ENCODE peak calls at places on chromosomes 12 and 14, in five cellular contexts. One of them, this sample, is unnamed.

GRCh38 chr12:6230321-6231110 is 30.3 kb downstream of the CD9 start:
- DNase-seq in left ventricle myocardium superior: peak; percentile 51
- DNase-seq in substantia nigra: peak; percentile 93
- DNase-seq in amniotic stem cell: no peak
- DNase-seq in stimulated activated CD8-positive, alpha-beta memory T cell treated with anti-CD3 and anti-CD28 coated beads, Interleukin-4, amount 100 ng/mL, for 4 hours: peak; percentile 41
- DNase-seq in this sample: peak; percentile 90

GRCh38 chr14:99035712-99036593 is 236.0 kb downstream of the BCL11B start:
- DNase-seq in left ventricle myocardium superior: peak; percentile 87
- DNase-seq in substantia nigra: peak; percentile 31
- DNase-seq in amniotic stem cell: peak; percentile 70
- DNase-seq in stimulated activated CD8-positive, alpha-beta memory T cell treated with anti-CD3 and anti-CD28 coated beads, Interleukin-4, amount 100 ng/mL, for 4 hours: no peak
- DNase-seq in this sample: peak; percentile 16

GRCh38 chr12:26633591-26634210 is 199.3 kb downstream of the ITPR2 start:
- DNase-seq in left ventricle myocardium superior: no peak
- DNase-seq in substantia nigra: no peak
- DNase-seq in amniotic stem cell: no peak
- DNase-seq in stimulated activated CD8-positive, alpha-beta memory T cell treated with anti-CD3 and anti-CD28 coated beads, Interleukin-4, amount 100 ng/mL, for 4 hours: no peak
- DNase-seq in this sample: no peak

GRCh38 chr12:32025906-32026305 is 66.7 kb downstream of the RESF1 start:
- DNase-seq in left ventricle myocardium superior: no peak
- DNase-seq in substantia nigra: no peak
- DNase-seq in amniotic stem cell: no peak
- DNase-seq in stimulated activated CD8-positive, alpha-beta memory T cell treated with anti-CD3 and anti-CD28 coated beads, Interleukin-4, amount 100 ng/mL, for 4 hours: no peak
- DNase-seq in this sample: no peak

GRCh38 chr12:25529738-25530137 is 23.3 kb downstream of the LMNTD1 start:
- DNase-seq in left ventricle myocardium superior: no peak
- DNase-seq in substantia nigra: no peak
- DNase-seq in amniotic stem cell: no peak
- DNase-seq in stimulated activated CD8-positive, alpha-beta memory T cell treated with anti-CD3 and anti-CD28 coated beads, Interleukin-4, amount 100 ng/mL, for 4 hours: no peak
- DNase-seq in this sample: no peak

GRCh38 chr12:132831771-132832170 is 3.1 kb upstream of the GOLGA3 start:
- DNase-seq in left ventricle myocardium superior: no peak
- DNase-seq in substantia nigra: no peak
- DNase-seq in amniotic stem cell: no peak
- DNase-seq in stimulated activated CD8-positive, alpha-beta memory T cell treated with anti-CD3 and anti-CD28 coated beads, Interleukin-4, amount 100 ng/mL, for 4 hours: no peak
- DNase-seq in this sample: no peak

GRCh38 chr12:91094036-91094660 is 17.1 kb downstream of the LUM start:
- DNase-seq in left ventricle myocardium superior: no peak
- DNase-seq in substantia nigra: no peak
- DNase-seq in amniotic stem cell: no peak
- DNase-seq in stimulated activated CD8-positive, alpha-beta memory T cell treated with anti-CD3 and anti-CD28 coated beads, Interleukin-4, amount 100 ng/mL, for 4 hours: no peak
- DNase-seq in this sample: no peak

GRCh38 chr12:28089363-28089762 is 100.9 kb upstream of the CCDC91 start:
- DNase-seq in left ventricle myocardium superior: no peak
- DNase-seq in substantia nigra: no peak
- DNase-seq in amniotic stem cell: no peak
- DNase-seq in stimulated activated CD8-positive, alpha-beta memory T cell treated with anti-CD3 and anti-CD28 coated beads, Interleukin-4, amount 100 ng/mL, for 4 hours: no peak
- DNase-seq in this sample: no peak

GRCh38 chr14:46472261-46472660 is 179.3 kb downstream of the RPL10L start:
- DNase-seq in left ventricle myocardium superior: no peak
- DNase-seq in substantia nigra: no peak
- DNase-seq in amniotic stem cell: no peak
- DNase-seq in stimulated activated CD8-positive, alpha-beta memory T cell treated with anti-CD3 and anti-CD28 coated beads, Interleukin-4, amount 100 ng/mL, for 4 hours: no peak
- DNase-seq in this sample: no peak

GRCh38 chr12:124147030-124147429 is 147.9 kb upstream of the RFLNA start:
- DNase-seq in left ventricle myocardium superior: no peak
- DNase-seq in substantia nigra: no peak
- DNase-seq in amniotic stem cell: no peak
- DNase-seq in stimulated activated CD8-positive, alpha-beta memory T cell treated with anti-CD3 and anti-CD28 coated beads, Interleukin-4, amount 100 ng/mL, for 4 hours: no peak
- DNase-seq in this sample: no peak

GRCh38 chr14:39731912-39732311 is 299.7 kb upstream of the FBXO33 start:
- DNase-seq in left ventricle myocardium superior: no peak
- DNase-seq in substantia nigra: no peak
- DNase-seq in amniotic stem cell: no peak
- DNase-seq in stimulated activated CD8-positive, alpha-beta memory T cell treated with anti-CD3 and anti-CD28 coated beads, Interleukin-4, amount 100 ng/mL, for 4 hours: no peak
- DNase-seq in this sample: no peak

GRCh38 chr14:103393687-103394626 is 8.7 kb downstream of the MARK3 start:
- DNase-seq in left ventricle myocardium superior: no peak
- DNase-seq in substantia nigra: no peak
- DNase-seq in amniotic stem cell: no peak
- DNase-seq in stimulated activated CD8-positive, alpha-beta memory T cell treated with anti-CD3 and anti-CD28 coated beads, Interleukin-4, amount 100 ng/mL, for 4 hours: no peak
- DNase-seq in this sample: no peak